ENCODE peak calls at places on chromosomes 3 and 15, in ten cellular contexts. Y is islet precursor cell, T is GM13976, G is NCI-H446 treated with DMSO at 0.1 percent for 48 hours, R is A172, A is NCI-H187, U is retina, N is posterior cingulate gyrus, M is pancreas, F is AG09309. P is an unnamed sample.

GRCh38 chr15:78406016-78406590 is 31.9 kb upstream of the IREB2 start:
- DNase-seq in Y (no peak), T (no peak), G (no peak), R (no peak), A (no peak), U (no peak), N (no peak), M (no peak), F (no peak), P (no peak)

GRCh38 chr15:98706387-98706786 is 58.0 kb downstream of the IGF1R start:
- DNase-seq in Y (no peak), T (no peak), G (no peak), R (no peak), A (no peak), U (no peak), N (no peak), M (no peak), F (no peak), P (no peak)

GRCh38 chr3:178585439-178585838 is 49.2 kb downstream of the KCNMB2 start:
- DNase-seq in Y (no peak), T (no peak), G (no peak), R (no peak), A (no peak), U (no peak), N (no peak), M (no peak), F (no peak), P (no peak)

GRCh38 chr15:100733088-100733487 is 130.7 kb downstream of the ASB7 start:
- DNase-seq in Y (peak; percentile 92), T (no peak), G (no peak), R (peak; percentile 55), A (no peak), U (no peak), N (peak; percentile 33), M (no peak), F (peak; percentile 81), P (no peak)

GRCh38 chr15:99014803-99015676 is 7.4 kb upstream of the PGPEP1L start:
- DNase-seq in Y (peak; percentile 92), T (peak; percentile 85), G (no peak), R (peak; percentile 40), A (peak; percentile 69), U (peak; percentile 79), N (no peak), M (peak; percentile 90), F (no peak), P (peak; percentile 43)

GRCh38 chr15:70192490-70192889 is 94.8 kb upstream of the TLE3 start:
- DNase-seq in Y (no peak), T (no peak), G (no peak), R (no peak), A (no peak), U (no peak), N (no peak), M (no peak), F (no peak), P (no peak)

GRCh38 chr15:90231028-90232017 is 2.4 kb downstream of the CIB1 start:
- DNase-seq in Y (no peak), T (peak; percentile 83), G (no peak), R (no peak), A (no peak), U (no peak), N (no peak), M (no peak), F (no peak), P (no peak)

GRCh38 chr3:41158947-41159346 is 40.4 kb upstream of the CTNNB1 start:
- DNase-seq in Y (no peak), T (no peak), G (no peak), R (peak; percentile 13), A (no peak), U (no peak), N (no peak), M (no peak), F (no peak), P (peak; percentile 7)

GRCh38 chr3:171772427-171773056 is 37.7 kb downstream of the PLD1 start:
- DNase-seq in Y (peak; percentile 61), T (peak; percentile 64), G (peak; percentile 27), R (peak; percentile 60), A (no peak), U (peak; percentile 61), N (no peak), M (no peak), F (no peak), P (peak; percentile 54)

GRCh38 chr15:84826369-84826823 is 9.2 kb downstream of the ALPK3 start:
- DNase-seq in Y (peak; percentile 76), T (peak; percentile 57), G (no peak), R (peak; percentile 25), A (no peak), U (no peak), N (no peak), M (peak; percentile 78), F (no peak), P (peak; percentile 20)

GRCh38 chr15:82314769-82315518 is 34.3 kb downstream of the GOLGA6L10 start:
- DNase-seq in Y (peak; percentile 37), T (no peak), G (no peak), R (no peak), A (no peak), U (no peak), N (peak; percentile 12), M (no peak), F (no peak), P (no peak)

P was measured in RCC 7860.